ENCODE peak calls at places on chromosome 16, in seven cellular contexts. R is K562, I is HCT116, J is SK-N-SH, C is GM12878, N is H1, X is HepG2. V is an unnamed sample.

GRCh38 chr16:9966569-9967157 is 215.6 kb downstream of the GRIN2A start:
- DNase-seq in J (no peak), C (peak), N (no peak), R (no peak), X (peak), I (no peak), V (no peak)

GRCh38 chr16:81582655-81583441 is 138.2 kb downstream of the CMIP start:
- DNase-seq in J (no peak), N (no peak), C (no peak), I (no peak), X (peak), R (peak), V (no peak)

GRCh38 chr16:86578056-86578455 is 293 bp upstream of the FOXL1 start:
- DNase-seq in R (no peak), N (no peak), C (no peak), I (no peak), J (no peak), X (no peak), V (no peak)

GRCh38 chr16:87263418-87264052 is 53.7 kb downstream of the C16orf95 start:
- DNase-seq in C (no peak), J (no peak), R (no peak), N (no peak), X (no peak), I (peak), V (no peak)

GRCh38 chr16:27639588-27640276 is 89.8 kb downstream of the KATNIP start:
- DNase-seq in R (peak), C (peak), J (peak), X (peak), N (peak), I (peak), V (peak)

GRCh38 chr16:16992986-16993783 is 477.6 kb downstream of the XYLT1 start:
- DNase-seq in X (no peak), R (no peak), I (no peak), C (peak), N (no peak), J (no peak), V (no peak)

GRCh38 chr16:81623365-81624102 is 155.6 kb upstream of the PLCG2 start:
- DNase-seq in C (peak), J (peak), R (peak), I (peak), X (peak), N (no peak), V (peak)

GRCh38 chr16:11328172-11329079 is 16.8 kb upstream of the RMI2 start:
- DNase-seq in J (no peak), N (peak), X (no peak), I (peak), C (peak), R (no peak), V (peak)

GRCh38 chr16:23119570-23119969 is 29.7 kb downstream of the USP31 start:
- DNase-seq in R (no peak), N (no peak), I (no peak), X (no peak), C (no peak), J (no peak), V (no peak)

GRCh38 chr16:3496386-3496785 is 1.1 kb upstream of the C16orf90 start:
- DNase-seq in I (no peak), X (no peak), J (no peak), C (no peak), N (no peak), R (no peak), V (no peak)

GRCh38 chr16:87372305-87372704 is 11.3 kb downstream of the FBXO31 start:
- DNase-seq in J (no peak), R (no peak), I (no peak), C (no peak), X (no peak), N (no peak), V (no peak)

GRCh38 chr16:17939723-17940122 is 396.8 kb downstream of the NPIPA8 start:
- DNase-seq in N (no peak), C (no peak), I (no peak), R (no peak), X (no peak), J (no peak), V (no peak)

GRCh38 chr16:84055366-84055765 is 12.8 kb upstream of the SLC38A8 start:
- DNase-seq in N (no peak), R (no peak), J (no peak), X (no peak), I (no peak), C (no peak), V (no peak)

GRCh38 chr16:13961099-13961811 is 41.3 kb downstream of the ERCC4 start:
- DNase-seq in I (no peak), X (peak), J (no peak), C (no peak), R (peak), N (no peak), V (no peak)

GRCh38 chr16:85556456-85557082 is 56.6 kb upstream of the GSE1 start:
- DNase-seq in I (no peak), N (peak), C (no peak), X (no peak), J (peak), R (peak), V (no peak)
- H3K9ac ChIP-seq in I (peak), N (peak), C (peak), X (peak), J (peak), R (peak), V (peak)

DNA sequence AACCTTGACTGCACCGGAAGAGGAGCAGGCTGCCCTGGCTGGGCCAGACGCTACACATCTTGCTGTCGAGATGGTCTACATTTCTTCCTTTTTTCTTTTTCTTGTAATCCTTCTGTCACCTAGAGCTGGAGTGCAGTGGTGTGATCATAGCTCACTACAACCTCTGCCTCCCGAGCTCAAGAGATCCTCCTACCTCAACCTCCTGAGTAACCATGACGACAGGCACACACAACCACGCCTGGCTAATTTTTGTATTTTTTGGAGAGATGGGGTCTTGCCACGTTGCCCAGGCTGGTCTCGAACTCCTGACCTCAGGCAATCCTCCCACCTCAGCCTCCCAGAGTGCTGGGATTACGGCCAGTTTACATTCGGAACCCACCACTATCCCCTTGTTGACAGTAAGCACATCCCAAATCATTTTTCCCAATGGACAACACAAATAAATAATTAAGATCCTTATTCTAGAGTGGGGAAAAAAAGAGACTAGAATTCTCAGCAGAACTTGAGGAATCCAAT is 79.0 kb downstream of the ANKRD11 start:
- DNase-seq in X (no peak), N (no peak), J (no peak), C (no peak), I (no peak), R (no peak), V (no peak)
- TF ChIP-seq YY1 in X (no peak), N (no peak), J (no peak), C (no peak), I (no peak), R (no peak), V (no peak)

GRCh38 chr16:51133691-51134090 is 17.4 kb downstream of the SALL1 start:
- DNase-seq in N (peak), C (no peak), I (no peak), X (no peak), R (no peak), J (no peak), V (no peak)

GRCh38 chr16:51131619-51132018 is 19.5 kb downstream of the SALL1 start:
- DNase-seq in X (no peak), J (no peak), N (peak), R (no peak), I (no peak), C (no peak), V (no peak)

GRCh38 chr16:51134269-51134812 is 16.7 kb downstream of the SALL1 start:
- DNase-seq in N (peak), J (peak), I (no peak), C (no peak), X (no peak), R (no peak), V (no peak)

GRCh38 chr16:51132484-51132883 is 18.6 kb downstream of the SALL1 start:
- DNase-seq in J (no peak), C (no peak), R (no peak), X (peak), N (no peak), I (no peak), V (no peak)

DNA sequence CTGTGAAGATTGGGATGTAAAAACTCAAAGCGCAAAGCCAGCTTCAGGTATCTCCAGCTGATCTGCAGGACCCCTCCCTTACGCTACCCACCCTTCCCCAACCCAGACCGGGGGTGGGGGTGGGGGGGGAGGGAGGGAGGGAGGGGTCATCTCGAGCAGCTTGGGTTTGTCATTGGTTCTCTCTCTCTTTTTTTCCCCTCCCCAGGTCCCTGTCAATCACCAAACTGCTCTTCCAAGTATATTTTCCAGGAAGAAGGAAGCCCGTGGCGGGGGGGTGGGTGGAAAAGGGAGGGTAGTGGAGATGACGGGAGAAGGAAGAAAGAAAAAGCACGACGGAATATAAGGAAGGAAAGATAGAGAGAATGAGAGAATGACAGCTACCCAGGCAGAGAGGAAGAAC is 17.9 kb downstream of the SALL1 start:
- DNase-seq in X (no peak), C (no peak), R (no peak), N (peak), J (no peak), I (no peak), V (no peak)
- H3K9ac ChIP-seq in X (no peak), C (no peak), R (no peak), N (no peak), J (no peak), I (no peak), V (peak)

GRCh38 chr16:19588661-19589060 is 33.2 kb downstream of the VPS35L start:
- DNase-seq in R (no peak), C (no peak), J (no peak), N (no peak), I (no peak), X (no peak), V (no peak)

GRCh38 chr16:19578378-19578851 is 22.9 kb downstream of the VPS35L start:
- DNase-seq in J (no peak), R (no peak), N (no peak), C (no peak), I (no peak), X (no peak), V (no peak)

GRCh38 chr16:19589106-19589505 is 33.6 kb downstream of the VPS35L start:
- DNase-seq in J (no peak), X (no peak), I (no peak), R (no peak), N (no peak), C (no peak), V (no peak)

GRCh38 chr16:19582050-19582784 is 26.7 kb downstream of the VPS35L start:
- DNase-seq in N (no peak), R (no peak), C (no peak), X (no peak), J (no peak), I (no peak), V (no peak)

DNA sequence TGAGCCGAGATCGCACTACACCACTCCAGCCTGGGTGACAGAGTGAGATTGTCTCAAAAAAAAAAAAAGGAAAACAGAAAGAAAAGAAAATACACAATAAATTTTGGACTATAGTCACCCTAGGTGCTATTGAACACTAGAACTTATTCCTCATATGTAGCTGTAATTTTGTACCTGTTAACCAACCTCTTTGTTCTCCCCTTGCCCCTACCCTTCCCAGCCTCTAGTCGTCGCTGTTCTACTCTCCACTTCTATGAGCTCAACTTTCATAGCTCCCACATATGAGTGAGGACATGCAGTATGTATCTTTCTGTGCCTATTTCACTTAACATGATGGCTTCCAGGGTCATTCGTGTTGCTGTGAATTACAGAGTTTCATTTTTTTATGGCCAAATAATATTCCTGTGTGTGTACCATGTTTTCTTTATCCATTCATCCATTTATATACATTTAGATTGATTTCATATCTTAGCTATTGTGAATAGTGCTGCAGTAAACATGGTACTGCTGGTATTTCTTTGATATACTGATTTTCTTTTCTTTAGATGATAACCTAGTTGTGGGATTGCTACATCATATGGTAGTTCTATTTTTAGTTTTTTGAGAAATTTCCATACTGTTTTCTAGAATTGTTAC is 28.3 kb downstream of the VPS35L start:
- DNase-seq in R (peak), J (peak), C (no peak), I (peak), N (no peak), X (peak), V (peak)
- TF ChIP-seq YY1 in R (no peak), J (no peak), C (no peak), I (no peak), N (no peak), X (no peak), V (no peak)

GRCh38 chr16:55495616-55496289 is 13.1 kb upstream of the LPCAT2 start:
- DNase-seq in C (no peak), R (no peak), N (no peak), J (no peak), I (no peak), X (peak), V (no peak)
- H3K9ac ChIP-seq in C (no peak), R (no peak), N (no peak), J (peak), I (no peak), X (no peak), V (no peak)

GRCh38 chr16:20898938-20899502 is 1.1 kb downstream of the DCUN1D3 start:
- DNase-seq in J (no peak), X (peak), R (no peak), I (no peak), C (no peak), N (no peak), V (no peak)
- TF ChIP-seq YY1 in J (no peak), X (no peak), R (no peak), I (no peak), C (no peak), N (no peak), V (no peak)

GRCh38 chr16:58234831-58235595 is 37.1 kb upstream of the CSNK2A2 start:
- DNase-seq in I (no peak), R (no peak), N (no peak), C (no peak), J (no peak), X (no peak), V (no peak)

GRCh38 chr16:58235663-58236062 is 37.8 kb upstream of the CSNK2A2 start:
- DNase-seq in I (no peak), X (no peak), N (no peak), J (no peak), C (no peak), R (no peak), V (no peak)

GRCh38 chr16:58236231-58236690 is 38.4 kb upstream of the CSNK2A2 start:
- DNase-seq in C (no peak), J (peak), R (peak), I (peak), N (peak), X (peak), V (peak)

DNA sequence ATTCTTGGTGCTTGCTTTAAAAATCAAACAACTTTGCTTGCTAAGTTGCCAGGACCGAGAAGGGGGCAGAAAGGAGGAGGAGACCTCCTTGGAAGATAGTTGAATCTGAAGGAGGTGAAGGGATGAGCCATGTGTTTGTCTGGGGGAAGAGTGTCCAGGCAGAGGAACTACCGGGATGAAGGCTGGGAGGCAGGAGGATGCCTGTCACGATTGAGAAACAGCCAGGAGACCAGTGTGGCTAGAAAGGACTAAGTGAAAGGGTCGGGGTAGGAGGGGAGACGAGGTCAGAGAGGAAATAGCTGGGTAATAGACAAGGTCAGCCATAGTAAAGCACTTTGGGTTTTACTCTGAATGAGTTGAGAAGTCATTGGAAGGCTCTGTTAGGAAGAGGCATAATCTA is 38.9 kb upstream of the CSNK2A2 start:
- DNase-seq in C (no peak), N (peak), I (no peak), X (no peak), R (peak), J (no peak), V (no peak)
- H3K9ac ChIP-seq in C (no peak), N (no peak), I (no peak), X (no peak), R (no peak), J (no peak), V (peak)

GRCh38 chr16:1430759-1431496 is at the start of gene PERCC1:
- DNase-seq in N (no peak), C (no peak), J (peak), R (peak), X (peak), I (no peak), V (no peak)
- TF ChIP-seq YY1 in N (no peak), C (no peak), J (no peak), R (no peak), X (peak), I (no peak), V (no peak)

DNA sequence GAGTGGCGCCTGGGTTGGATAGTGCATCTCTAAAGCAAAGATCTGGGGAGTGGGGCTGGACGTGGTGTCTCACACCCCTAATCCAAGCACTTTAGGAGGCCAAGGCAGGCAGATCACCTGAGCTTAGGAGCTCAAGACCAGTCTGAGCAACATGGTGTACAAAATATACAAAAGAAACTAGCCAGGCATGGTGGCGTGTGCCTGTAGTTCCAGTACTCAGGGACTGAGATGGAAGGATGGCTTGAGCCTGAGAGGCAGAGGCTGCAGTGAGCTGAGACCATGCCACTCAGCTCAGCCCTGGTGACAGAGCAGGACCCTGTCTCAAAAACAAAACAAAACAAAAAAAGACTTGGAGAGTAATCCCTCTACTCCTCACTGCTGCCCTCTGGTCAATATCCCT is 96.0 kb downstream of the ZFHX3 start:
- DNase-seq in R (no peak), I (no peak), C (no peak), J (no peak), N (no peak), X (no peak), V (no peak)
- H3K9ac ChIP-seq in R (no peak), I (no peak), C (no peak), J (no peak), N (no peak), X (no peak), V (no peak)

DNA sequence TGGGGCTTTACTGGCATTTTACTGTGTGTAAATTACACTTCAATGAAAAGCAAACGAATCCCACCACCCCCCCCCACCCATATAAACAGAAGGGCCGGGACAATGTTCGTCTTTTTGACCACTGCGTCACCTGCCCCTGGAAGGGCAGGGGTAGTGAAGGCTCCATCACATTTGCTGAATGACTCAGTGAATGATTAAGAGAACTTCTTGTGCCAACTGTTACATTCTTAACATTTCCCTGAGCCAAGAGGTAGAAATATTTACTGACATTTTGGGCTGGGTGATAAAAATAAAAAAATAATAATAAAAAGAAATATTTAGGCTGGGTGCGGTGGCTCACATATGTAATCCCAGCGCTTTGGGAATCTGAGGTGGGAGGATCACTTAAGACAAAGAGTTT is 24.1 kb downstream of the C16orf96 start:
- DNase-seq in R (no peak), N (no peak), C (no peak), J (no peak), X (no peak), I (no peak), V (no peak)
- TF ChIP-seq YY1 in R (no peak), N (no peak), C (no peak), J (no peak), X (no peak), I (no peak), V (no peak)

V was measured in NT2/D1.